ENCODE peak calls at places on chromosomes 6 and 20, in six cellular contexts. P is lung microvascular endothelial cell, H is BE2C, O is cardiac muscle cell, X is NCI-H2081, B is ovary. L is an unnamed sample.

GRCh38 chr6:21539621-21540100 is 53.9 kb upstream of the SOX4 start:
- DNase-seq in X (no peak), P (no peak), H (no peak), B (no peak), O (peak), L (no peak)

GRCh38 chr20:20343886-20344381 is 24.0 kb upstream of the INSM1 start:
- DNase-seq in H (no peak), O (no peak), P (peak), X (no peak), B (no peak), L (no peak)

GRCh38 chr6:89260832-89261231 is 43.7 kb upstream of the GABRR1 start:
- DNase-seq in P (peak), H (no peak), X (no peak), O (peak), B (no peak), L (peak)

GRCh38 chr6:41045664-41046063 is 3.4 kb downstream of the TSPO2 start:
- DNase-seq in B (no peak), P (no peak), X (no peak), H (no peak), O (no peak), L (no peak)

GRCh38 chr20:62618622-62619529 is 23.4 kb upstream of the SLCO4A1 start:
- DNase-seq in B (no peak), X (no peak), H (no peak), O (no peak), P (no peak), L (no peak)

GRCh38 chr20:14406495-14406894 is 69.1 kb upstream of the FLRT3 start:
- DNase-seq in O (no peak), B (no peak), X (no peak), P (no peak), H (no peak), L (no peak)

GRCh38 chr20:8373579-8373978 is 241.5 kb downstream of the PLCB1 start:
- DNase-seq in X (no peak), O (no peak), H (no peak), P (no peak), B (no peak), L (no peak)

GRCh38 chr6:34324738-34325444 is 67.6 kb downstream of the NUDT3 start:
- DNase-seq in P (no peak), O (peak), B (peak), X (no peak), H (no peak), L (peak)

GRCh38 chr6:75933387-75933975 is 139.0 kb downstream of the IMPG1 start:
- DNase-seq in P (no peak), O (peak), X (no peak), B (peak), H (no peak), L (no peak)

GRCh38 chr20:42639140-42639539 is 550.6 kb downstream of the PTPRT start:
- DNase-seq in H (no peak), B (no peak), X (no peak), O (no peak), P (no peak), L (no peak)

GRCh38 chr6:111663692-111664564 is 58.2 kb upstream of the TRAF3IP2 start:
- DNase-seq in B (peak), O (peak), X (no peak), H (peak), P (peak), L (no peak)

GRCh38 chr6:25218346-25218745 is 60.8 kb upstream of the CARMIL1 start:
- DNase-seq in O (no peak), P (no peak), X (peak), H (peak), B (no peak), L (no peak)

GRCh38 chr6:85261250-85261649 is 188.6 kb upstream of the NT5E start:
- DNase-seq in O (no peak), B (no peak), H (no peak), X (no peak), P (no peak), L (no peak)

GRCh38 chr6:56902551-56903464 is 52.1 kb upstream of the BEND6 start:
- DNase-seq in P (peak), B (peak), H (no peak), O (peak), X (peak), L (peak)

GRCh38 chr6:41271901-41272395 is 14.5 kb downstream of the TREM1 start:
- DNase-seq in P (no peak), H (no peak), X (no peak), O (no peak), B (no peak), L (no peak)

GRCh38 chr6:31815025-31815838 is at the start of the genes HSPA1A and HSPA1L:
- DNase-seq in P (peak), H (peak), X (peak), B (peak), O (peak), L (no peak)